ENCODE peak calls at places on chromosomes 12 and 14, in six cellular contexts. One of them, this sample, is unnamed.
A peak's percentile ranks its signal among the peaks of the same experiment; 100 is the strongest.

GRCh38 chr12:46452061-46452615 is 79.6 kb upstream of the SLC38A2 start:
- DNase-seq in psoas muscle: no peak
- DNase-seq in lower leg skin: no peak
- DNase-seq in thyroid gland: no peak
- DNase-seq in Calu3: no peak
- DNase-seq in lower lobe of right lung: no peak
- DNase-seq in this sample: no peak

GRCh38 chr12:54369597-54370217 is 5.4 kb upstream of the GPR84 start:
- DNase-seq in psoas muscle: peak; percentile 42
- DNase-seq in lower leg skin: no peak
- DNase-seq in thyroid gland: no peak
- DNase-seq in Calu3: no peak
- DNase-seq in lower lobe of right lung: no peak
- DNase-seq in this sample: peak; percentile 57

GRCh38 chr12:11814362-11814761 is 164.9 kb downstream of the ETV6 start:
- DNase-seq in psoas muscle: no peak
- DNase-seq in lower leg skin: no peak
- DNase-seq in thyroid gland: no peak
- DNase-seq in Calu3: peak; percentile 53
- DNase-seq in lower lobe of right lung: no peak
- DNase-seq in this sample: no peak

GRCh38 chr12:54654926-54655325 is 6.8 kb upstream of the DCD start:
- DNase-seq in psoas muscle: no peak
- DNase-seq in lower leg skin: no peak
- DNase-seq in thyroid gland: no peak
- DNase-seq in Calu3: no peak
- DNase-seq in lower lobe of right lung: no peak
- DNase-seq in this sample: no peak

GRCh38 chr12:42468341-42468821 is 121.2 kb downstream of the PRICKLE1 start:
- DNase-seq in psoas muscle: no peak
- DNase-seq in lower leg skin: no peak
- DNase-seq in thyroid gland: no peak
- DNase-seq in Calu3: no peak
- DNase-seq in lower lobe of right lung: no peak
- DNase-seq in this sample: no peak

GRCh38 chr12:109588461-109589239 is 15.1 kb downstream of the MVK start:
- DNase-seq in psoas muscle: no peak
- DNase-seq in lower leg skin: no peak
- DNase-seq in thyroid gland: peak; percentile 86
- DNase-seq in Calu3: no peak
- DNase-seq in lower lobe of right lung: peak; percentile 63
- DNase-seq in this sample: no peak

GRCh38 chr12:128994869-128995268 is 141.6 kb downstream of the GLT1D1 start:
- DNase-seq in psoas muscle: no peak
- DNase-seq in lower leg skin: no peak
- DNase-seq in thyroid gland: peak; percentile 49
- DNase-seq in Calu3: no peak
- DNase-seq in lower lobe of right lung: no peak
- DNase-seq in this sample: no peak

GRCh38 chr12:12539411-12539810 is 23.3 kb downstream of the DUSP16 start:
- DNase-seq in psoas muscle: no peak
- DNase-seq in lower leg skin: no peak
- DNase-seq in thyroid gland: no peak
- DNase-seq in Calu3: no peak
- DNase-seq in lower lobe of right lung: no peak
- DNase-seq in this sample: no peak

GRCh38 chr14:32230695-32231280 is 27.7 kb upstream of the RNU6-8 start:
- DNase-seq in psoas muscle: no peak
- DNase-seq in lower leg skin: no peak
- DNase-seq in thyroid gland: peak; percentile 14
- DNase-seq in Calu3: no peak
- DNase-seq in lower lobe of right lung: no peak
- DNase-seq in this sample: no peak

GRCh38 chr12:104653730-104654328 is 197.1 kb downstream of the CHST11 start:
- DNase-seq in psoas muscle: no peak
- DNase-seq in lower leg skin: no peak
- DNase-seq in thyroid gland: no peak
- DNase-seq in Calu3: peak; percentile 49
- DNase-seq in lower lobe of right lung: no peak
- DNase-seq in this sample: no peak

GRCh38 chr12:45217846-45218245 is 2.0 kb downstream of the ANO6 start:
- DNase-seq in psoas muscle: no peak
- DNase-seq in lower leg skin: no peak
- DNase-seq in thyroid gland: no peak
- DNase-seq in Calu3: no peak
- DNase-seq in lower lobe of right lung: no peak
- DNase-seq in this sample: no peak

GRCh38 chr12:6570264-6570887 is 2.3 kb upstream of the NOP2 start:
- DNase-seq in psoas muscle: no peak
- DNase-seq in lower leg skin: no peak
- DNase-seq in thyroid gland: peak; percentile 38
- DNase-seq in Calu3: peak; percentile 53
- DNase-seq in lower lobe of right lung: peak; percentile 61
- DNase-seq in this sample: peak; percentile 34

GRCh38 chr12:50402270-50403000 is 1.8 kb downstream of the LARP4 start:
- DNase-seq in psoas muscle: no peak
- DNase-seq in lower leg skin: no peak
- DNase-seq in thyroid gland: no peak
- DNase-seq in Calu3: no peak
- DNase-seq in lower lobe of right lung: no peak
- DNase-seq in this sample: no peak

GRCh38 chr12:51848843-51849735 is 571 bp upstream of the FIGNL2 start:
- DNase-seq in psoas muscle: peak; percentile 29
- DNase-seq in lower leg skin: no peak
- DNase-seq in thyroid gland: no peak
- DNase-seq in Calu3: no peak
- DNase-seq in lower lobe of right lung: no peak
- DNase-seq in this sample: no peak
- TF ChIP-seq CTCF in psoas muscle: no peak
- TF ChIP-seq CTCF in lower leg skin: no peak
- TF ChIP-seq CTCF in thyroid gland: no peak
- TF ChIP-seq CTCF in Calu3: no peak
- TF ChIP-seq CTCF in lower lobe of right lung: peak; percentile 21
- TF ChIP-seq CTCF in this sample: no peak

GRCh38 chr12:30695327-30696102 is at the start of gene IPO8:
- DNase-seq in psoas muscle: peak; percentile 94
- DNase-seq in lower leg skin: peak; percentile 91
- DNase-seq in thyroid gland: peak; percentile 95
- DNase-seq in Calu3: peak; percentile 90
- DNase-seq in lower lobe of right lung: peak; percentile 96
- DNase-seq in this sample: peak; percentile 94
- TF ChIP-seq CTCF in psoas muscle: peak; percentile 26
- TF ChIP-seq CTCF in lower leg skin: no peak
- TF ChIP-seq CTCF in thyroid gland: peak; percentile 43
- TF ChIP-seq CTCF in Calu3: peak; percentile 36
- TF ChIP-seq CTCF in lower lobe of right lung: peak; percentile 31
- TF ChIP-seq CTCF in this sample: peak; percentile 7

GRCh38 chr14:105315941-105316562 is 1.5 kb downstream of the PACS2 start:
- DNase-seq in psoas muscle: no peak
- DNase-seq in lower leg skin: no peak
- DNase-seq in thyroid gland: no peak
- DNase-seq in Calu3: no peak
- DNase-seq in lower lobe of right lung: no peak
- DNase-seq in this sample: no peak

GRCh38 chr14:105316968-105317498 is 2.5 kb downstream of the PACS2 start:
- DNase-seq in psoas muscle: no peak
- DNase-seq in lower leg skin: no peak
- DNase-seq in thyroid gland: no peak
- DNase-seq in Calu3: no peak
- DNase-seq in lower lobe of right lung: no peak
- DNase-seq in this sample: no peak

GRCh38 chr14:105315211-105315721 is 718 bp downstream of the PACS2 start:
- DNase-seq in psoas muscle: peak; percentile 47
- DNase-seq in lower leg skin: peak; percentile 34
- DNase-seq in thyroid gland: peak; percentile 56
- DNase-seq in Calu3: peak; percentile 57
- DNase-seq in lower lobe of right lung: peak; percentile 65
- DNase-seq in this sample: no peak

GRCh38 chr14:105316563-105316941 is 2.0 kb downstream of the PACS2 start:
- DNase-seq in psoas muscle: no peak
- DNase-seq in lower leg skin: no peak
- DNase-seq in thyroid gland: no peak
- DNase-seq in Calu3: no peak
- DNase-seq in lower lobe of right lung: no peak
- DNase-seq in this sample: no peak

GRCh38 chr14:105317546-105317945 is 3.0 kb downstream of the PACS2 start:
- DNase-seq in psoas muscle: peak; percentile 49
- DNase-seq in lower leg skin: peak; percentile 41
- DNase-seq in thyroid gland: no peak
- DNase-seq in Calu3: no peak
- DNase-seq in lower lobe of right lung: no peak
- DNase-seq in this sample: no peak
- TF ChIP-seq CTCF in psoas muscle: no peak
- TF ChIP-seq CTCF in lower leg skin: no peak
- TF ChIP-seq CTCF in thyroid gland: no peak
- TF ChIP-seq CTCF in Calu3: no peak
- TF ChIP-seq CTCF in lower lobe of right lung: no peak
- TF ChIP-seq CTCF in this sample: no peak

DNA sequence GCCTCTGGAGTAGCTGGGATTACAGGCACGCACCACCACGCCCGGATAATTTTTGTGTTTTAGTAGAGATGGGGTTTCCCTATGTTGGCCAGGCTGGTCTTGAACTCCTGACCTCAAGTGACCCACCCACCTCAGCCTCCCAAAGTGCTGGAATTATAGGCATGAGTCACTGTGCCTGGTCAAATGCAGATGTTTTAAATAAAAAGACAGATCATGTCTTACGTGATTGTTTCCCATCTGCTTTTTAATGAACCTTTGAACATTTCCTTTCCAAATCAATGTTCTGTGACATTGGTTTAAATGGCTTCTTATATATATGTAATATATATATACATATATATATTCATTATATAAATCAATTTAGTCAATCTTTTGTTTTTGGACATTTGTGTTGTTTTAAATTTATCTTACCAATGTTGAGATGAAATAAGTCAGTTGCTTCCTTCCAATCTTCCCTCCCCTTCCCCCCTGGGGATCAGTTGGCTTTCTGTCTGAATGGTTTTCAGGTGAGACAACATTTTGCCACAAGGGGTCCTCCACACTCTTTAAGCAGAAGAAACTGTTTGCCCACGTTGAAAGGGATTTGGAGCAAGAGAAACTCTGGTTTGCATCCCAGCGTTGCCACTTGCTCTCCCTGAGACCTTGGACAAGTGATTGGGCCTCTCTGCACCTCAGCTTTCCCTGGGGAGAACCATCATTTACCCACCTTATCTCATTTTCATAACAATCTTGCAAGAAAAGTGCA is 47.6 kb upstream of the RBM19 start:
- DNase-seq in psoas muscle: no peak
- DNase-seq in lower leg skin: no peak
- DNase-seq in thyroid gland: no peak
- DNase-seq in Calu3: peak; percentile 18
- DNase-seq in lower lobe of right lung: no peak
- DNase-seq in this sample: no peak
- TF ChIP-seq CTCF in psoas muscle: no peak
- TF ChIP-seq CTCF in lower leg skin: no peak
- TF ChIP-seq CTCF in thyroid gland: no peak
- TF ChIP-seq CTCF in Calu3: no peak
- TF ChIP-seq CTCF in lower lobe of right lung: no peak
- TF ChIP-seq CTCF in this sample: no peak

GRCh38 chr14:69056389-69056788 is 77.3 kb upstream of the ACTN1 start:
- DNase-seq in psoas muscle: no peak
- DNase-seq in lower leg skin: no peak
- DNase-seq in thyroid gland: no peak
- DNase-seq in Calu3: no peak
- DNase-seq in lower lobe of right lung: no peak
- DNase-seq in this sample: no peak
- TF ChIP-seq CTCF in psoas muscle: no peak
- TF ChIP-seq CTCF in lower leg skin: no peak
- TF ChIP-seq CTCF in thyroid gland: no peak
- TF ChIP-seq CTCF in Calu3: no peak
- TF ChIP-seq CTCF in lower lobe of right lung: no peak
- TF ChIP-seq CTCF in this sample: peak; percentile 13

DNA sequence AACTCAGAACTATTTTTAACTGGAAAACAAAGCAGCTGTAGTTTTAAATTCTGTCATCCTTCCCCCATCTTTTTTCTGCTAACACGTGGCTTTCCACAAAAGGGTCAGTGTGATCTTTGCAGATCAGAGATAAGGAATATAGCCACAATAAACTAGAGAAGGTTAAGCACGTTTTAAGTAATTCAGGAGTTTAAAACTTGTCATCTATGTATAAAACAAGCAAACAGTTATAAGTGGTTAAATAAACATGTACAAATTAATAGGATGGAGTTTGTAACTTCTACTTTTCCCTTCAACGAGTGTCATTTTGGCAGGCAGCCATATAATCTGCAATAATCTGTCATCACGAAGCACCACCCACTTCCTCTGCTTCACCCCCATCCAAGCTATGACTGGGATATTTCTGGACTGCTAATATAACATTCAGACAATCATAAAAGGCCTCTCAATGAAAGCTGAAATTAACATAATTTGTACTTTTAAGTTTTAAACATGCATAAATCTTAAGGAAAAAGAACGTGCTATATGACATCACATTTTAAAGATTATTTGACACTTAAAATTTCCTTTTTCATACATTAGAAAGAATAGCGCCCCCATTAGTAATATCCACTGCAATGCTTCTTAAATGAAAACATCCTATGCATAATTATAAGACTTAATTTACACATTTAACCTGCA is 15.2 kb downstream of the TAOK3 start:
- DNase-seq in psoas muscle: no peak
- DNase-seq in lower leg skin: peak; percentile 51
- DNase-seq in thyroid gland: no peak
- DNase-seq in Calu3: peak; percentile 58
- DNase-seq in lower lobe of right lung: no peak
- DNase-seq in this sample: no peak
- TF ChIP-seq CTCF in psoas muscle: no peak
- TF ChIP-seq CTCF in lower leg skin: no peak
- TF ChIP-seq CTCF in thyroid gland: no peak
- TF ChIP-seq CTCF in Calu3: no peak
- TF ChIP-seq CTCF in lower lobe of right lung: peak; percentile 15
- TF ChIP-seq CTCF in this sample: no peak